ENCODE peak calls at places on chromosome 16, in ten cellular contexts. One of them, this sample, is unnamed.
A peak's percentile ranks its signal among the peaks of the same experiment; 100 is the strongest.

GRCh38 chr16:8788578-8789172 is 8.8 kb downstream of the TMEM186 start:
- DNase-seq in ascending aorta: no peak
- DNase-seq in psoas muscle: no peak
- DNase-seq in neural progenitor cell: no peak
- DNase-seq in transverse colon: peak; percentile 74
- DNase-seq in tibial artery: no peak
- DNase-seq in fibroblast of the aortic adventitia: no peak
- DNase-seq in IMR-90: no peak
- DNase-seq in dorsolateral prefrontal cortex: no peak
- DNase-seq in AG04449: no peak
- DNase-seq in this sample: no peak

GRCh38 chr16:49739381-49739780 is 116.5 kb downstream of the ZNF423 start:
- DNase-seq in ascending aorta: no peak
- DNase-seq in psoas muscle: no peak
- DNase-seq in neural progenitor cell: peak; percentile 61
- DNase-seq in transverse colon: no peak
- DNase-seq in tibial artery: no peak
- DNase-seq in fibroblast of the aortic adventitia: no peak
- DNase-seq in IMR-90: no peak
- DNase-seq in dorsolateral prefrontal cortex: no peak
- DNase-seq in AG04449: no peak
- DNase-seq in this sample: no peak

GRCh38 chr16:57592591-57593003 is 35.8 kb upstream of the ADGRG1 start:
- DNase-seq in ascending aorta: no peak
- DNase-seq in psoas muscle: no peak
- DNase-seq in neural progenitor cell: no peak
- DNase-seq in transverse colon: peak; percentile 51
- DNase-seq in tibial artery: peak; percentile 51
- DNase-seq in fibroblast of the aortic adventitia: no peak
- DNase-seq in IMR-90: no peak
- DNase-seq in dorsolateral prefrontal cortex: no peak
- DNase-seq in AG04449: no peak
- DNase-seq in this sample: no peak

GRCh38 chr16:4529085-4530060 is 9.2 kb downstream of the CDIP1 start:
- DNase-seq in ascending aorta: no peak
- DNase-seq in psoas muscle: no peak
- DNase-seq in neural progenitor cell: peak; percentile 52
- DNase-seq in transverse colon: no peak
- DNase-seq in tibial artery: no peak
- DNase-seq in fibroblast of the aortic adventitia: peak; percentile 31
- DNase-seq in IMR-90: peak; percentile 82
- DNase-seq in dorsolateral prefrontal cortex: no peak
- DNase-seq in AG04449: no peak
- DNase-seq in this sample: no peak

GRCh38 chr16:67464565-67464964 is 16.4 kb downstream of the ATP6V0D1 start:
- DNase-seq in ascending aorta: no peak
- DNase-seq in psoas muscle: peak; percentile 41
- DNase-seq in neural progenitor cell: no peak
- DNase-seq in transverse colon: no peak
- DNase-seq in tibial artery: no peak
- DNase-seq in fibroblast of the aortic adventitia: no peak
- DNase-seq in IMR-90: no peak
- DNase-seq in dorsolateral prefrontal cortex: no peak
- DNase-seq in AG04449: no peak
- DNase-seq in this sample: no peak

GRCh38 chr16:73997340-73997711 is 299.3 kb upstream of the PSMD7 start:
- DNase-seq in ascending aorta: no peak
- DNase-seq in psoas muscle: no peak
- DNase-seq in neural progenitor cell: no peak
- DNase-seq in transverse colon: no peak
- DNase-seq in tibial artery: no peak
- DNase-seq in fibroblast of the aortic adventitia: no peak
- DNase-seq in IMR-90: no peak
- DNase-seq in dorsolateral prefrontal cortex: no peak
- DNase-seq in AG04449: no peak
- DNase-seq in this sample: no peak

GRCh38 chr16:79797486-79797885 is 196.9 kb upstream of the MAF start:
- DNase-seq in ascending aorta: no peak
- DNase-seq in psoas muscle: no peak
- DNase-seq in neural progenitor cell: no peak
- DNase-seq in transverse colon: no peak
- DNase-seq in tibial artery: no peak
- DNase-seq in fibroblast of the aortic adventitia: no peak
- DNase-seq in IMR-90: no peak
- DNase-seq in dorsolateral prefrontal cortex: no peak
- DNase-seq in AG04449: no peak
- DNase-seq in this sample: no peak

GRCh38 chr16:1871974-1872635 is at the start of gene MEIOB:
- DNase-seq in ascending aorta: no peak
- DNase-seq in psoas muscle: peak; percentile 35
- DNase-seq in neural progenitor cell: peak; percentile 87
- DNase-seq in transverse colon: peak; percentile 30
- DNase-seq in tibial artery: no peak
- DNase-seq in fibroblast of the aortic adventitia: no peak
- DNase-seq in IMR-90: no peak
- DNase-seq in dorsolateral prefrontal cortex: no peak
- DNase-seq in AG04449: no peak
- DNase-seq in this sample: no peak

GRCh38 chr16:86059253-86060171 is 160.6 kb downstream of the IRF8 start:
- DNase-seq in ascending aorta: no peak
- DNase-seq in psoas muscle: peak; percentile 51
- DNase-seq in neural progenitor cell: no peak
- DNase-seq in transverse colon: no peak
- DNase-seq in tibial artery: no peak
- DNase-seq in fibroblast of the aortic adventitia: peak; percentile 36
- DNase-seq in IMR-90: peak; percentile 11
- DNase-seq in dorsolateral prefrontal cortex: peak; percentile 54
- DNase-seq in AG04449: no peak
- DNase-seq in this sample: no peak

GRCh38 chr16:72066747-72067146 is 3.7 kb downstream of the HPR start:
- DNase-seq in ascending aorta: no peak
- DNase-seq in psoas muscle: no peak
- DNase-seq in neural progenitor cell: peak; percentile 56
- DNase-seq in transverse colon: no peak
- DNase-seq in tibial artery: no peak
- DNase-seq in fibroblast of the aortic adventitia: peak; percentile 83
- DNase-seq in IMR-90: peak; percentile 64
- DNase-seq in dorsolateral prefrontal cortex: no peak
- DNase-seq in AG04449: no peak
- DNase-seq in this sample: peak; percentile 8

GRCh38 chr16:81610936-81611335 is 166.3 kb downstream of the CMIP start:
- DNase-seq in ascending aorta: no peak
- DNase-seq in psoas muscle: no peak
- DNase-seq in neural progenitor cell: no peak
- DNase-seq in transverse colon: no peak
- DNase-seq in tibial artery: no peak
- DNase-seq in fibroblast of the aortic adventitia: no peak
- DNase-seq in IMR-90: no peak
- DNase-seq in dorsolateral prefrontal cortex: no peak
- DNase-seq in AG04449: no peak
- DNase-seq in this sample: no peak

GRCh38 chr16:28210979-28211505 is 723 bp downstream of the XPO6 start:
- DNase-seq in ascending aorta: no peak
- DNase-seq in psoas muscle: peak; percentile 80
- DNase-seq in neural progenitor cell: peak; percentile 64
- DNase-seq in transverse colon: peak; percentile 77
- DNase-seq in tibial artery: peak; percentile 86
- DNase-seq in fibroblast of the aortic adventitia: peak; percentile 57
- DNase-seq in IMR-90: peak; percentile 75
- DNase-seq in dorsolateral prefrontal cortex: peak; percentile 68
- DNase-seq in AG04449: no peak
- DNase-seq in this sample: no peak

GRCh38 chr16:28210264-28210663 is 1.5 kb downstream of the XPO6 start:
- DNase-seq in ascending aorta: no peak
- DNase-seq in psoas muscle: no peak
- DNase-seq in neural progenitor cell: no peak
- DNase-seq in transverse colon: no peak
- DNase-seq in tibial artery: no peak
- DNase-seq in fibroblast of the aortic adventitia: no peak
- DNase-seq in IMR-90: no peak
- DNase-seq in dorsolateral prefrontal cortex: no peak
- DNase-seq in AG04449: no peak
- DNase-seq in this sample: no peak

GRCh38 chr16:28213396-28213795 is 1.6 kb upstream of the XPO6 start:
- DNase-seq in ascending aorta: no peak
- DNase-seq in psoas muscle: no peak
- DNase-seq in neural progenitor cell: no peak
- DNase-seq in transverse colon: no peak
- DNase-seq in tibial artery: no peak
- DNase-seq in fibroblast of the aortic adventitia: no peak
- DNase-seq in IMR-90: no peak
- DNase-seq in dorsolateral prefrontal cortex: no peak
- DNase-seq in AG04449: no peak
- DNase-seq in this sample: no peak

GRCh38 chr16:28211758-28212531 is at the start of gene XPO6:
- DNase-seq in ascending aorta: peak; percentile 66
- DNase-seq in psoas muscle: peak; percentile 96
- DNase-seq in neural progenitor cell: peak; percentile 97
- DNase-seq in transverse colon: peak; percentile 98
- DNase-seq in tibial artery: peak; percentile 97
- DNase-seq in fibroblast of the aortic adventitia: peak; percentile 90
- DNase-seq in IMR-90: peak; percentile 89
- DNase-seq in dorsolateral prefrontal cortex: peak; percentile 96
- DNase-seq in AG04449: peak; percentile 55
- DNase-seq in this sample: peak; percentile 53

DNA sequence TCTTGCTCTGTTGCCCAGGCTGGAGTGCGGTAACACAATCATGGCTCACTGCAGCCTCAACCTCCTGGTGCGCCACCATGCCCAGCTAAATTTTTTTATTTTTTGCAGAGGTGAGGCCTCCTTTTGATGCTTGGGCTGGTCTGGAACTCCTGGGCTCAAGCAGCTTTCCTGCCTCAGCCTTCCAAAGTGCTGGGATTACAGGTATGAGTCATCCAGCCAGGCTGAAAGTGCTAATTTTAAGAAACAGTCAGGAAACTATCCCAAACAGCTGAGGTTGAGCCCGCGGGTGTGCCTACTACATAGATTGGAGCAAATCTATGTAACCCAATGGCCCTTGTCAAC is 738 bp upstream of the XPO6 start:
- DNase-seq in ascending aorta: no peak
- DNase-seq in psoas muscle: no peak
- DNase-seq in neural progenitor cell: no peak
- DNase-seq in transverse colon: no peak
- DNase-seq in tibial artery: no peak
- DNase-seq in fibroblast of the aortic adventitia: peak; percentile 28
- DNase-seq in IMR-90: peak; percentile 26
- DNase-seq in dorsolateral prefrontal cortex: peak; percentile 14
- DNase-seq in AG04449: no peak
- DNase-seq in this sample: no peak
- H3K4me3 ChIP-seq in ascending aorta: peak overlapping the region; percentile 92
- H3K4me3 ChIP-seq in psoas muscle: peak overlapping the region; percentile 92
- H3K4me3 ChIP-seq in neural progenitor cell: peak overlapping the region; percentile 72
- H3K4me3 ChIP-seq in transverse colon: peak overlapping the region; percentile 88
- H3K4me3 ChIP-seq in tibial artery: peak overlapping the region; percentile 78
- H3K4me3 ChIP-seq in fibroblast of the aortic adventitia: peak overlapping the region; percentile 84
- H3K4me3 ChIP-seq in IMR-90: peak overlapping the region; percentile 77
- H3K4me3 ChIP-seq in dorsolateral prefrontal cortex: peak overlapping the region; percentile 90
- H3K4me3 ChIP-seq in AG04449: peak overlapping the region; percentile 80
- H3K4me3 ChIP-seq in this sample: peak overlapping the region; percentile 82

GRCh38 chr16:89607937-89608740 is 5.3 kb upstream of the DPEP1 start:
- DNase-seq in ascending aorta: no peak
- DNase-seq in psoas muscle: no peak
- DNase-seq in neural progenitor cell: no peak
- DNase-seq in transverse colon: no peak
- DNase-seq in tibial artery: no peak
- DNase-seq in fibroblast of the aortic adventitia: no peak
- DNase-seq in IMR-90: no peak
- DNase-seq in dorsolateral prefrontal cortex: no peak
- DNase-seq in AG04449: no peak
- DNase-seq in this sample: no peak
- TF ChIP-seq CTCF in ascending aorta: no peak
- TF ChIP-seq CTCF in psoas muscle: no peak
- TF ChIP-seq CTCF in neural progenitor cell: no peak
- TF ChIP-seq CTCF in transverse colon: no peak
- TF ChIP-seq CTCF in tibial artery: no peak
- TF ChIP-seq CTCF in fibroblast of the aortic adventitia: no peak
- TF ChIP-seq CTCF in IMR-90: no peak
- TF ChIP-seq CTCF in dorsolateral prefrontal cortex: no peak
- TF ChIP-seq CTCF in AG04449: no peak
- TF ChIP-seq CTCF in this sample: no peak

GRCh38 chr16:65119905-65120341 is 1.9 kb downstream of the CDH11 start:
- DNase-seq in ascending aorta: no peak
- DNase-seq in psoas muscle: no peak
- DNase-seq in neural progenitor cell: peak; percentile 62
- DNase-seq in transverse colon: no peak
- DNase-seq in tibial artery: no peak
- DNase-seq in fibroblast of the aortic adventitia: peak; percentile 92
- DNase-seq in IMR-90: peak; percentile 76
- DNase-seq in dorsolateral prefrontal cortex: peak; percentile 32
- DNase-seq in AG04449: no peak
- DNase-seq in this sample: no peak

GRCh38 chr16:65120811-65121721 is 797 bp downstream of the CDH11 start:
- DNase-seq in ascending aorta: no peak
- DNase-seq in psoas muscle: no peak
- DNase-seq in neural progenitor cell: peak; percentile 59
- DNase-seq in transverse colon: no peak
- DNase-seq in tibial artery: peak; percentile 69
- DNase-seq in fibroblast of the aortic adventitia: peak; percentile 35
- DNase-seq in IMR-90: peak; percentile 37
- DNase-seq in dorsolateral prefrontal cortex: peak; percentile 45
- DNase-seq in AG04449: no peak
- DNase-seq in this sample: no peak

GRCh38 chr16:65116818-65117430 is 4.9 kb downstream of the CDH11 start:
- DNase-seq in ascending aorta: no peak
- DNase-seq in psoas muscle: no peak
- DNase-seq in neural progenitor cell: peak; percentile 33
- DNase-seq in transverse colon: no peak
- DNase-seq in tibial artery: no peak
- DNase-seq in fibroblast of the aortic adventitia: peak; percentile 40
- DNase-seq in IMR-90: peak; percentile 41
- DNase-seq in dorsolateral prefrontal cortex: no peak
- DNase-seq in AG04449: no peak
- DNase-seq in this sample: peak; percentile 56

GRCh38 chr16:65117701-65118448 is 4.0 kb downstream of the CDH11 start:
- DNase-seq in ascending aorta: no peak
- DNase-seq in psoas muscle: peak; percentile 53
- DNase-seq in neural progenitor cell: peak; percentile 86
- DNase-seq in transverse colon: peak; percentile 70
- DNase-seq in tibial artery: peak; percentile 83
- DNase-seq in fibroblast of the aortic adventitia: peak; percentile 89
- DNase-seq in IMR-90: peak; percentile 90
- DNase-seq in dorsolateral prefrontal cortex: peak; percentile 83
- DNase-seq in AG04449: no peak
- DNase-seq in this sample: peak; percentile 42

GRCh38 chr16:65118866-65119265 is 3.0 kb downstream of the CDH11 start:
- DNase-seq in ascending aorta: no peak
- DNase-seq in psoas muscle: no peak
- DNase-seq in neural progenitor cell: no peak
- DNase-seq in transverse colon: no peak
- DNase-seq in tibial artery: no peak
- DNase-seq in fibroblast of the aortic adventitia: no peak
- DNase-seq in IMR-90: peak; percentile 34
- DNase-seq in dorsolateral prefrontal cortex: no peak
- DNase-seq in AG04449: no peak
- DNase-seq in this sample: no peak
- H3K4me3 ChIP-seq in ascending aorta: peak overlapping the region; percentile 84
- H3K4me3 ChIP-seq in psoas muscle: no peak overlapping the region
- H3K4me3 ChIP-seq in neural progenitor cell: peak overlapping the region; percentile 93
- H3K4me3 ChIP-seq in transverse colon: no peak overlapping the region
- H3K4me3 ChIP-seq in tibial artery: peak overlapping the region; percentile 11
- H3K4me3 ChIP-seq in fibroblast of the aortic adventitia: peak overlapping the region; percentile 94
- H3K4me3 ChIP-seq in IMR-90: peak overlapping the region; percentile 18
- H3K4me3 ChIP-seq in dorsolateral prefrontal cortex: peak overlapping the region; percentile 82
- H3K4me3 ChIP-seq in AG04449: peak overlapping the region; percentile 94
- H3K4me3 ChIP-seq in this sample: no peak overlapping the region

GRCh38 chr16:66378739-66379570 is 12.5 kb downstream of the CDH5 start:
- DNase-seq in ascending aorta: no peak
- DNase-seq in psoas muscle: no peak
- DNase-seq in neural progenitor cell: no peak
- DNase-seq in transverse colon: no peak
- DNase-seq in tibial artery: no peak
- DNase-seq in fibroblast of the aortic adventitia: no peak
- DNase-seq in IMR-90: no peak
- DNase-seq in dorsolateral prefrontal cortex: no peak
- DNase-seq in AG04449: no peak
- DNase-seq in this sample: no peak
- TF ChIP-seq CTCF in ascending aorta: no peak
- TF ChIP-seq CTCF in psoas muscle: no peak
- TF ChIP-seq CTCF in neural progenitor cell: no peak
- TF ChIP-seq CTCF in transverse colon: no peak
- TF ChIP-seq CTCF in tibial artery: no peak
- TF ChIP-seq CTCF in fibroblast of the aortic adventitia: no peak
- TF ChIP-seq CTCF in IMR-90: no peak
- TF ChIP-seq CTCF in dorsolateral prefrontal cortex: no peak
- TF ChIP-seq CTCF in AG04449: no peak
- TF ChIP-seq CTCF in this sample: no peak

This sample was measured in retinal pigment epithelial cell.